ENCODE peak calls at places on chromosomes 12 and 14, in eight cellular contexts. A is GM13976, T is fibroblast of lung, K is astrocyte of the spinal cord, G is spleen, L is dorsolateral prefrontal cortex, Q is osteoblast, R is left ventricle myocardium inferior. O is an unnamed sample.

GRCh38 chr14:52380294-52380693 is 66.2 kb downstream of the PTGER2 start:
- DNase-seq in A (peak), T (peak), K (peak), G (no peak), L (no peak), Q (peak), R (no peak), O (no peak)

GRCh38 chr12:96265836-96266235 is 71.7 kb downstream of the ELK3 start:
- DNase-seq in A (no peak), T (no peak), K (no peak), G (no peak), L (no peak), Q (no peak), R (no peak), O (no peak)

GRCh38 chr14:73231874-73232851 is 5.1 kb upstream of the PAPLN start:
- DNase-seq in A (peak), T (no peak), K (no peak), G (no peak), L (no peak), Q (peak), R (no peak), O (no peak)

GRCh38 chr14:52801014-52801708 is 9.8 kb upstream of the GNPNAT1 start:
- DNase-seq in A (no peak), T (peak), K (peak), G (no peak), L (no peak), Q (peak), R (no peak), O (no peak)

GRCh38 chr12:110615171-110615570 is 1.2 kb downstream of the TCTN1 start:
- DNase-seq in A (no peak), T (no peak), K (no peak), G (no peak), L (no peak), Q (no peak), R (no peak), O (no peak)

GRCh38 chr12:100868487-100868886 is 73.9 kb downstream of the ANO4 start:
- DNase-seq in A (no peak), T (peak), K (peak), G (no peak), L (no peak), Q (peak), R (no peak), O (no peak)

GRCh38 chr14:51310453-51311074 is 70.5 kb downstream of the TMX1 start:
- DNase-seq in A (no peak), T (peak), K (peak), G (no peak), L (no peak), Q (no peak), R (no peak), O (no peak)

GRCh38 chr14:64880382-64881121 is 845 bp upstream of the SPTB start:
- DNase-seq in A (peak), T (peak), K (no peak), G (peak), L (peak), Q (peak), R (peak), O (no peak)

GRCh38 chr14:64983439-64984310 is 3.0 kb upstream of the FNTB start:
- DNase-seq in A (peak), T (peak), K (peak), G (no peak), L (no peak), Q (no peak), R (no peak), O (no peak)

GRCh38 chr12:19423531-19423930 is 15.8 kb upstream of the AEBP2 start:
- DNase-seq in A (no peak), T (no peak), K (no peak), G (no peak), L (no peak), Q (no peak), R (no peak), O (no peak)

GRCh38 chr14:105840266-105841021 is 314.1 kb downstream of the TMEM121 start:
- DNase-seq in A (no peak), T (no peak), K (no peak), G (peak), L (no peak), Q (peak), R (no peak), O (peak)

GRCh38 chr12:121036810-121037326 is 2.2 kb downstream of the OASL start:
- DNase-seq in A (no peak), T (peak), K (peak), G (no peak), L (no peak), Q (peak), R (no peak), O (no peak)

GRCh38 chr12:93913845-93914244 is 234.5 kb upstream of the PLXNC1 start:
- DNase-seq in A (no peak), T (peak), K (peak), G (no peak), L (no peak), Q (no peak), R (no peak), O (no peak)

GRCh38 chr12:111359231-111359913 is 9.5 kb downstream of the PHETA1 start:
- DNase-seq in A (no peak), T (peak), K (no peak), G (no peak), L (no peak), Q (peak), R (no peak), O (no peak)

GRCh38 chr12:108856428-108857157 is 790 bp downstream of the SSH1 start:
- DNase-seq in A (peak), T (peak), K (peak), G (peak), L (peak), Q (peak), R (peak), O (no peak)

GRCh38 chr12:49296034-49296835 is 1.3 kb downstream of the PRPH start:
- DNase-seq in A (peak), T (no peak), K (no peak), G (peak), L (no peak), Q (peak), R (no peak), O (no peak)

GRCh38 chr12:12922191-12922616 is 29.8 kb downstream of the GPRC5D start:
- DNase-seq in A (no peak), T (peak), K (no peak), G (no peak), L (no peak), Q (peak), R (no peak), O (no peak)

GRCh38 chr14:90698379-90698869 is 117.8 kb downstream of the TTC7B start:
- DNase-seq in A (no peak), T (peak), K (peak), G (no peak), L (peak), Q (no peak), R (peak), O (no peak)

GRCh38 chr12:55816876-55817351 is 610 bp downstream of the SARNP start:
- DNase-seq in A (no peak), T (no peak), K (no peak), G (no peak), L (no peak), Q (no peak), R (no peak), O (no peak)

GRCh38 chr12:94545937-94546771 is 86.5 kb upstream of the CEP83 start:
- DNase-seq in A (peak), T (peak), K (peak), G (no peak), L (no peak), Q (peak), R (no peak), O (no peak)

GRCh38 chr12:106629797-106630669 is 47.2 kb downstream of the RFX4 start:
- DNase-seq in A (no peak), T (peak), K (peak), G (no peak), L (no peak), Q (no peak), R (no peak), O (no peak)

GRCh38 chr12:103561174-103561573 is 25.9 kb upstream of the STAB2 start:
- DNase-seq in A (no peak), T (peak), K (peak), G (no peak), L (no peak), Q (peak), R (no peak), O (no peak)

GRCh38 chr12:67651380-67651695 is 2.8 kb downstream of the DYRK2 start:
- DNase-seq in A (peak), T (peak), K (peak), G (no peak), L (no peak), Q (peak), R (no peak), O (no peak)

GRCh38 chr12:96248532-96248931 is 54.4 kb downstream of the ELK3 start:
- DNase-seq in A (no peak), T (no peak), K (no peak), G (peak), L (no peak), Q (no peak), R (peak), O (no peak)

GRCh38 chr12:121325922-121326396 is 26.3 kb downstream of the ANAPC5 start:
- DNase-seq in A (no peak), T (no peak), K (no peak), G (no peak), L (no peak), Q (no peak), R (no peak), O (no peak)

GRCh38 chr12:31122481-31122880 is 48.8 kb downstream of the DDX11 start:
- DNase-seq in A (no peak), T (no peak), K (no peak), G (no peak), L (no peak), Q (peak), R (no peak), O (no peak)

GRCh38 chr12:42482086-42482819 is 107.3 kb downstream of the PRICKLE1 start:
- DNase-seq in A (no peak), T (peak), K (peak), G (no peak), L (no peak), Q (peak), R (peak), O (peak)

GRCh38 chr12:53506450-53506785 is 866 bp downstream of the NPFF start:
- DNase-seq in A (no peak), T (no peak), K (no peak), G (no peak), L (no peak), Q (no peak), R (no peak), O (no peak)

GRCh38 chr14:68393178-68393763 is 399.6 kb downstream of the ZFP36L1 start:
- DNase-seq in A (no peak), T (no peak), K (no peak), G (no peak), L (no peak), Q (no peak), R (no peak), O (no peak)

GRCh38 chr12:95653761-95654546 is 102.7 kb upstream of the USP44 start:
- DNase-seq in A (no peak), T (peak), K (peak), G (no peak), L (no peak), Q (peak), R (no peak), O (no peak)

GRCh38 chr12:26473291-26473690 is 277.9 kb downstream of the SSPN start:
- DNase-seq in A (peak), T (peak), K (no peak), G (no peak), L (no peak), Q (no peak), R (no peak), O (no peak)

GRCh38 chr12:121549075-121549474 is 31.7 kb downstream of the KDM2B start:
- DNase-seq in A (no peak), T (no peak), K (no peak), G (no peak), L (no peak), Q (no peak), R (no peak), O (no peak)

GRCh38 chr12:72547593-72547992 is 275.4 kb downstream of the TRHDE start:
- DNase-seq in A (no peak), T (peak), K (peak), G (no peak), L (no peak), Q (no peak), R (no peak), O (no peak)

GRCh38 chr12:130525384-130526172 is 187.9 kb downstream of the PIWIL1 start:
- DNase-seq in A (no peak), T (no peak), K (no peak), G (no peak), L (no peak), Q (no peak), R (no peak), O (no peak)

GRCh38 chr12:2624543-2625266 is 170.1 kb upstream of the FKBP4 start:
- DNase-seq in A (no peak), T (no peak), K (peak), G (no peak), L (no peak), Q (no peak), R (no peak), O (no peak)
- TF ChIP-seq CTCF in A (no peak), T (peak), K (peak), G (no peak), L (no peak), Q (peak), R (peak), O (no peak)

GRCh38 chr12:27525373-27525772 is 1.4 kb downstream of the PPFIBP1 start:
- DNase-seq in A (no peak), T (peak), K (peak), G (no peak), L (no peak), Q (no peak), R (no peak), O (no peak)

GRCh38 chr12:27524489-27524835 is 456 bp downstream of the PPFIBP1 start:
- DNase-seq in A (no peak), T (no peak), K (no peak), G (no peak), L (no peak), Q (no peak), R (no peak), O (no peak)

GRCh38 chr12:27523642-27524488 is at the start of gene PPFIBP1:
- DNase-seq in A (peak), T (peak), K (peak), G (peak), L (peak), Q (peak), R (peak), O (peak)

GRCh38 chr12:27523305-27523641 is 733 bp upstream of the PPFIBP1 start:
- DNase-seq in A (peak), T (no peak), K (no peak), G (no peak), L (no peak), Q (no peak), R (no peak), O (no peak)

DNA sequence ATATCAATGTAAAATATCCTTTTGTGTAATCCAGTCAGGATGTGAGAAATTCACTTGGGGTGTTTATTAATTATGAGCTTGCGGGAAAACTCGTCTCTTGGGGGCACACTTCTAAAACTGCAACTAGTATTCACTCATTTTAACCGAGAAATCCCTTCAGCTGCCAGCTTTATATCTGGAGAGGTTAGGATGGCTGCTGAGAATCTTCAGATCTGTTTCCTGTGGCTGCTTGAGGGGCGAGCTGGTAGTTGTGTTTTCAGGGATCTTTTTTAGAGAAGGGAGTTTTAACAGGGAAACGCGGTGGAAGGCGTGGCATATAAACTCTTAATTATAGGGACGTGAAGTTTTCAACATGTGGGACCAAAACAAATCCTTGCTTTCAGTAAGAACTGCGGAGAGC is 833 bp downstream of the PPFIBP1 start:
- DNase-seq in A (no peak), T (no peak), K (peak), G (no peak), L (no peak), Q (no peak), R (no peak), O (no peak)
- TF ChIP-seq CTCF in A (no peak), T (no peak), K (no peak), G (no peak), L (no peak), Q (no peak), R (no peak), O (no peak)

DNA sequence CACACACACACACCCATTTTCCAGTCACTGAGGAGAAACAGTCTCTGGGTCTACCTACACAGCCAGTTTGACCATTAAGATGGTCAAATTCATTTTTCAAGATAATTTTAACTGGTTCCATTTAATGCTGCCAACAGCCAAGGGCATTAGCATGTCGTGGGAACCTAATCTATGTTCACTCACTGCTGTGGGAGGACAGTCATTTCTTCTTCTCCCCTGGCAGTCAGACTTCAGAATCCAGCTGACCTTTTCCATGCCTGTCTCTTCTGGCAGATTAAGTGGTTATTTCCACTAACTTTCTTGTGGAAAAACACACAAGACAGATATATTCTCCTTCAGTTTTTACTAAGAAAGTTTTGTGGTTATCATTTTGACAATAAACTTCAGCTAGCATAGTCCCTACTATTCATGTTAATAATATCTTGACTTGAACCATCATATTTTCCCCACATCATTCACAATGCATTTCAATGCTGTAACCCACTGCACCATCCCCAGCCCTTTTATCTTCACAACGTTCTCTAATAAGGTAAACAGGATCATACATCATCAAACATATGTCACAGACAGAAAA is 82.2 kb downstream of the DAD1 start:
- DNase-seq in A (no peak), T (peak), K (no peak), G (no peak), L (no peak), Q (no peak), R (no peak), O (no peak)
- TF ChIP-seq CTCF in A (no peak), T (no peak), K (no peak), G (no peak), L (no peak), Q (no peak), R (no peak), O (no peak)

GRCh38 chr14:58638231-58639205 is 756 bp downstream of the DACT1 start:
- DNase-seq in A (peak), T (peak), K (peak), G (peak), L (peak), Q (peak), R (peak), O (no peak)
- TF ChIP-seq CTCF in A (no peak), T (no peak), K (no peak), G (no peak), L (no peak), Q (peak), R (no peak), O (no peak)

DNA sequence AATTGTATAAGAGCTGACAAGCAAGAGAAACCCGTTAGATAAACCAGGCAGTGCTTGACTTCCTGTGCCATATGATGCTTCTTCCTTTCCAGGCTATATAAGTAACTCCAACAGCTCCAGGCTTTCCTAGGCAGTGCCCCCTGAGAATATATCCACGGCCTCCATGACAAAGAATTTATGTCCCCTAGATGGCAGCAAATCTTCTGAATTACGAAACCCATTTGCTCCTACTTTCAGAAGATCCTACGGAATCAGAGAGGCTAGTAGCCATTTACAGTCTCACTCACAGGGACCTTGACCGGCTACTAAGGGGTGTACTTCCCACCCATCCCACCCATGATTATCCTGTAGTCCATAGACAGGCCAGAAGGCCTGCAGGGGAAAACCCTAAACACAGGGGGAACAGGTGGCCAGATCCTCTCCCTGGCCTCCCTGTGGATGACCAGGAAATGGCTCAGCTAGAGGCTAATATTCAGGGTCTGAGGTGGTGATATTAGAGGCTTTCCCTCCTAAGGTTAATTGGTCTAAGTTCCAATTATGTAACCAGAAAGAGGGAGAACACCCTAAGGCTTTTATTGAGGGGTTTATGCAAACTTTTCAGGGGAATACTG is 77.2 kb upstream of the DCD start:
- DNase-seq in A (no peak), T (no peak), K (no peak), G (no peak), L (no peak), Q (no peak), R (no peak), O (no peak)
- TF ChIP-seq CTCF in A (no peak), T (peak), K (peak), G (no peak), L (peak), Q (peak), R (peak), O (no peak)